ENCODE peak calls at places on chromosome 14, in eight cellular contexts. Z, B, X, U, Y, P, I and V are unnamed samples.

GRCh38 chr14:54362089-54362504 is 34.7 kb upstream of the CDKN3 start:
- DNase-seq in Y (no peak), U (no peak), I (no peak), B (no peak), Z (no peak), X (no peak), P (no peak), V (no peak)

GRCh38 chr14:52327374-52328226 is 13.5 kb downstream of the PTGER2 start:
- DNase-seq in P (peak; percentile 43), B (no peak), Z (no peak), U (no peak), Y (no peak), X (no peak), I (no peak), V (no peak)

GRCh38 chr14:79896009-79896408 is 315.3 kb downstream of the DIO2 start:
- DNase-seq in B (no peak), X (no peak), U (no peak), Y (no peak), I (no peak), P (no peak), Z (no peak), V (no peak)

GRCh38 chr14:42110167-42110566 is 503.5 kb downstream of the LRFN5 start:
- DNase-seq in Y (no peak), P (peak; percentile 82), U (no peak), I (no peak), X (no peak), B (peak; percentile 3), Z (peak; percentile 5), V (peak; percentile 30)

GRCh38 chr14:32724864-32725550 is 213.7 kb upstream of the NPAS3 start:
- DNase-seq in I (no peak), B (no peak), P (peak; percentile 81), Y (no peak), Z (no peak), U (no peak), X (no peak), V (no peak)

GRCh38 chr14:50403433-50403832 is 6.8 kb upstream of the CDKL1 start:
- DNase-seq in Y (no peak), P (peak; percentile 28), U (no peak), I (no peak), Z (no peak), X (no peak), B (no peak), V (no peak)

GRCh38 chr14:50697659-50698290 is 29.7 kb upstream of the SAV1 start:
- DNase-seq in Z (no peak), B (no peak), U (no peak), I (no peak), Y (no peak), X (no peak), P (no peak), V (no peak)

GRCh38 chr14:99676657-99677056 is 7.4 kb upstream of the CYP46A1 start:
- DNase-seq in P (no peak), Y (no peak), B (no peak), Z (no peak), X (no peak), I (no peak), U (no peak), V (no peak)

DNA sequence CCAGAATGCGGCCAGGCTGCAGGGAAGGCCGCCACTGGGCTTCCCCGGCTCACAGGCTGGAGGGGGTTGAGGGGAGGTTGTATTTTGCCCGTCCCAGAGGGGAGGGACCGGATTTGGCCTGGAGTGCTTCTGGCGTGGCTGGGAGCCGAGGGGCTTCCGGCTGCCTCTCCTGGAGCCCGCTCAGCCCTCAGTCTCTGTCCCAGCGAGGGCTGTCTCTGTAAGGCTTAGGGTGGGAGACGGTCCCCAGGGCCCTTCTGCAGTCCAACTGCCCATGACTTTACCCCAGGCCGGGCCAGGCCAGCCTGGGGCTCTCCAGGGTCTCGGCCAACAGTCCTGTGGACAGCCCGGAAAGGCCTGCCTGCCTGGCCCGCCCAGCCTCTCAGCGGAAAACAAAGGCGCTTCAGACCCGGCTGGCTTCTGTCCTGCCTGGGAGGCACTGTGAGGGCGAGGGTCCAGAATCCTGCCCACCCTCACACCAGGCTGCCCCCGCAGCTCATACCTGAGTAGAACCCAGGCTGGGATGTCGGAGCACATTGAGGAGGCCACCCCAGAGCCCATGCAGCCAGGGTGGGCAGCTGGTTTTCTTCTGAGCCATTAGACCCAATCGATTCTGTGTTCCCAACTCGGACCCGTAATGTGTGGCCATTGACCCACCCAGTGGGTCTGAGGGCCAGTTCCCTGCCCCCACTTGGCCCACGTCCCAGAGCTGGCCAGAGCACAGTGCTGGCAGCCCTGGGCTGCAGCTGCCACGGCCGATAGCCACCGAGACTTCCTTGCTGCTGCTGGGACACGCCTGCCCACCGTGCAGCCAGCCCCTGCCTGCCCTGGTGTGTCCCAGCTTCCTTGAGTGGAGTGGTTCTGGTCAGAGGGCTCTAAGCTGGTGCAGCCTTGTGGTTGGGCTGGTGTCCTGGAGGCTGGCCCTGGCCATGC is 1.6 kb downstream of the CRIP2 start:
- DNase-seq in B (peak; percentile 55), P (peak; percentile 72), U (no peak), Y (peak; percentile 90), Z (no peak), I (no peak), X (no peak), V (no peak)
- H3K4me1 ChIP-seq in B (peaks cover 55% of the 10 kb centered on the region), P (peaks cover 14% of the 10 kb centered on the region), U (peaks cover 56% of the 10 kb centered on the region), Y (peaks cover 25% of the 10 kb centered on the region), Z (peaks cover 75% of the 10 kb centered on the region), I (peaks cover 52% of the 10 kb centered on the region), X (no peaks in the 10 kb centered on the region), V (peaks cover 15% of the 10 kb centered on the region)

GRCh38 chr14:77046706-77047105 is 18.2 kb upstream of the IRF2BPL start:
- DNase-seq in U (no peak), B (no peak), I (no peak), P (peak; percentile 30), Y (no peak), X (no peak), Z (no peak), V (no peak)
- H3K4me1 ChIP-seq in U (peaks cover 22% of the 10 kb centered on the region), B (peaks cover 70% of the 10 kb centered on the region), I (peaks cover 47% of the 10 kb centered on the region), P (peaks cover 52% of the 10 kb centered on the region), Y (peaks cover 36% of the 10 kb centered on the region), X (peaks cover 26% of the 10 kb centered on the region), Z (peaks cover 63% of the 10 kb centered on the region), V (peaks cover 24% of the 10 kb centered on the region)

DNA sequence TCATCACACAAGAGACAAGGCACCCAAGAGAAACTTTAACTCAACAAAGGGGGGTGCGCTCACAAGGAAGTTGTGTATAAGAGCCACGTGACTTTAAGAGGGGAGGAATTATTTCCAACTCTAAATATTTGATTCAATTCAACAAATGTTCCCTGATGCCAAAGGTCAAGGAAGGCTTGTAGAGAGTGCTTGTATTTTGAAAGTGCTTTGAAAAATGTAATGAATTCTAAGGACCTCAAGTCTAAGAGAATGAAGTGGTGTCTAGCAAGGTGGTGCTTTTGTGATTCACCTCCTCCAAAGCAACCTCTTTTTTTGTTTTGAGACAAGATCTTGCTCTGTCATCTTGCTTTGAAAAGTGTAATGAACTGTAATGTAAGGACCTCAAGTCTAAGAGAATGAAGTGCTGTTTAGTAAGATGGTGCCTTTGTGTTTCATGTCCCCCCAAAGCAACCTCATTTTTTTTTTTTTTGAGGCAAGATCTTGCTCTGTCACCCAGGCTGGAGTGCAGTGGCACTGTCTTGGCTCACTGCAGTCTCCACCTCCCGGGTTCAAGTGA is 13.8 kb downstream of the AK7 start:
- DNase-seq in P (no peak), Y (no peak), U (no peak), B (no peak), Z (no peak), I (no peak), X (no peak), V (no peak)
- H3K4me1 ChIP-seq in P (no peaks in the 10 kb centered on the region), Y (no peaks in the 10 kb centered on the region), U (no peaks in the 10 kb centered on the region), B (peaks cover 8% of the 10 kb centered on the region), Z (no peaks in the 10 kb centered on the region), I (no peaks in the 10 kb centered on the region), X (no peaks in the 10 kb centered on the region), V (no peaks in the 10 kb centered on the region)

GRCh38 chr14:61474671-61475070 is 153.3 kb downstream of the PRKCH start:
- DNase-seq in I (no peak), Z (no peak), X (no peak), B (no peak), Y (no peak), U (no peak), P (no peak), V (no peak)
- H3K4me1 ChIP-seq in I (peaks cover 96% of the 10 kb centered on the region), Z (peaks cover 88% of the 10 kb centered on the region), X (peaks cover 45% of the 10 kb centered on the region), B (peaks cover 75% of the 10 kb centered on the region), Y (peaks cover 80% of the 10 kb centered on the region), U (peaks cover 93% of the 10 kb centered on the region), P (peaks cover 70% of the 10 kb centered on the region), V (peaks cover 96% of the 10 kb centered on the region)

GRCh38 chr14:28584951-28585350 is 181.6 kb upstream of the FOXG1 start:
- DNase-seq in X (no peak), B (no peak), P (no peak), Z (no peak), Y (no peak), U (no peak), I (no peak), V (no peak)
- H3K4me1 ChIP-seq in X (no peaks in the 10 kb centered on the region), B (no peaks in the 10 kb centered on the region), P (no peaks in the 10 kb centered on the region), Z (no peaks in the 10 kb centered on the region), Y (no peaks in the 10 kb centered on the region), U (no peaks in the 10 kb centered on the region), I (no peaks in the 10 kb centered on the region), V (no peaks in the 10 kb centered on the region)

GRCh38 chr14:92516344-92516965 is 2.9 kb downstream of the RIN3 start:
- DNase-seq in Z (no peak), X (no peak), Y (peak; percentile 69), U (no peak), I (no peak), P (no peak), B (no peak), V (no peak)
- H3K4me1 ChIP-seq in Z (peaks cover 28% of the 10 kb centered on the region), X (no peaks in the 10 kb centered on the region), Y (peaks cover 19% of the 10 kb centered on the region), U (peaks cover 7% of the 10 kb centered on the region), I (peaks cover 61% of the 10 kb centered on the region), P (peaks cover 9% of the 10 kb centered on the region), B (peaks cover 32% of the 10 kb centered on the region), V (no peaks in the 10 kb centered on the region)

GRCh38 chr14:94000986-94001385 is 3.9 kb downstream of the CCDC197 start:
- DNase-seq in I (no peak), U (no peak), B (no peak), Z (no peak), Y (no peak), P (peak; percentile 22), X (no peak), V (no peak)

GRCh38 chr14:94001501-94002396 is 4.6 kb downstream of the CCDC197 start:
- DNase-seq in B (peak; percentile 72), Y (peak; percentile 89), U (peak; percentile 21), P (peak; percentile 84), I (peak; percentile 50), X (peak; percentile 48), Z (peak; percentile 83), V (peak; percentile 76)

GRCh38 chr14:93998871-93999403 is 1.8 kb downstream of the CCDC197 start:
- DNase-seq in I (no peak), X (no peak), Z (no peak), B (no peak), U (no peak), P (no peak), Y (no peak), V (no peak)

GRCh38 chr14:93999573-93999972 is 2.5 kb downstream of the CCDC197 start:
- DNase-seq in I (no peak), Y (no peak), X (no peak), U (no peak), B (no peak), P (no peak), Z (no peak), V (no peak)

GRCh38 chr14:94000267-94000666 is 3.2 kb downstream of the CCDC197 start:
- DNase-seq in U (no peak), P (no peak), I (no peak), B (no peak), Y (no peak), X (no peak), Z (no peak), V (no peak)
- H3K4me1 ChIP-seq in U (no peaks in the 10 kb centered on the region), P (peaks cover 6% of the 10 kb centered on the region), I (peaks cover 7% of the 10 kb centered on the region), B (peaks cover 6% of the 10 kb centered on the region), Y (no peaks in the 10 kb centered on the region), X (peaks cover 4% of the 10 kb centered on the region), Z (peaks cover 3% of the 10 kb centered on the region), V (peaks cover 9% of the 10 kb centered on the region)